ENCODE peak calls at places on chromosome 11, in ten cellular contexts. One of them, this sample, is unnamed.

GRCh38 chr11:126731526-126731925 is 269.0 kb downstream of the KIRREL3 start:
- DNase-seq in cardiac muscle cell: no peak
- DNase-seq in brain microvascular endothelial cell: no peak
- DNase-seq in Peyer's patch: no peak
- DNase-seq in H9: no peak
- DNase-seq in lower lobe of right lung: no peak
- DNase-seq in upper lobe of right lung: no peak
- DNase-seq in neural progenitor cell: peak
- DNase-seq in mesendoderm: no peak
- DNase-seq in breast epithelium: no peak
- DNase-seq in this sample: no peak

GRCh38 chr11:126518130-126518995 is 162.9 kb downstream of the ST3GAL4 start:
- DNase-seq in cardiac muscle cell: no peak
- DNase-seq in brain microvascular endothelial cell: no peak
- DNase-seq in Peyer's patch: no peak
- DNase-seq in H9: no peak
- DNase-seq in lower lobe of right lung: no peak
- DNase-seq in upper lobe of right lung: peak
- DNase-seq in neural progenitor cell: no peak
- DNase-seq in mesendoderm: no peak
- DNase-seq in breast epithelium: no peak
- DNase-seq in this sample: no peak

GRCh38 chr11:117011541-117011908 is 86.7 kb downstream of the SIK3 start:
- DNase-seq in cardiac muscle cell: no peak
- DNase-seq in brain microvascular endothelial cell: peak
- DNase-seq in Peyer's patch: no peak
- DNase-seq in H9: no peak
- DNase-seq in lower lobe of right lung: no peak
- DNase-seq in upper lobe of right lung: no peak
- DNase-seq in neural progenitor cell: no peak
- DNase-seq in mesendoderm: no peak
- DNase-seq in breast epithelium: no peak
- DNase-seq in this sample: peak

GRCh38 chr11:7964873-7965272 is 374 bp downstream of the NLRP10 start:
- DNase-seq in cardiac muscle cell: no peak
- DNase-seq in brain microvascular endothelial cell: no peak
- DNase-seq in Peyer's patch: no peak
- DNase-seq in H9: no peak
- DNase-seq in lower lobe of right lung: no peak
- DNase-seq in upper lobe of right lung: no peak
- DNase-seq in neural progenitor cell: no peak
- DNase-seq in mesendoderm: no peak
- DNase-seq in breast epithelium: no peak
- DNase-seq in this sample: no peak

GRCh38 chr11:127451852-127452251 is 451.3 kb upstream of the KIRREL3 start:
- DNase-seq in cardiac muscle cell: no peak
- DNase-seq in brain microvascular endothelial cell: no peak
- DNase-seq in Peyer's patch: no peak
- DNase-seq in H9: no peak
- DNase-seq in lower lobe of right lung: no peak
- DNase-seq in upper lobe of right lung: no peak
- DNase-seq in neural progenitor cell: no peak
- DNase-seq in mesendoderm: no peak
- DNase-seq in breast epithelium: no peak
- DNase-seq in this sample: no peak

GRCh38 chr11:47506363-47506762 is 46.6 kb downstream of the CELF1 start:
- DNase-seq in cardiac muscle cell: no peak
- DNase-seq in brain microvascular endothelial cell: no peak
- DNase-seq in Peyer's patch: no peak
- DNase-seq in H9: no peak
- DNase-seq in lower lobe of right lung: no peak
- DNase-seq in upper lobe of right lung: no peak
- DNase-seq in neural progenitor cell: no peak
- DNase-seq in mesendoderm: no peak
- DNase-seq in breast epithelium: no peak
- DNase-seq in this sample: no peak

GRCh38 chr11:60985991-60986915 is 14.8 kb downstream of the CD6 start:
- DNase-seq in cardiac muscle cell: no peak
- DNase-seq in brain microvascular endothelial cell: peak
- DNase-seq in Peyer's patch: peak
- DNase-seq in H9: no peak
- DNase-seq in lower lobe of right lung: peak
- DNase-seq in upper lobe of right lung: peak
- DNase-seq in neural progenitor cell: no peak
- DNase-seq in mesendoderm: no peak
- DNase-seq in breast epithelium: peak
- DNase-seq in this sample: peak

GRCh38 chr11:84564180-84564866 is 1062.8 kb downstream of the DLG2 start:
- DNase-seq in cardiac muscle cell: peak
- DNase-seq in brain microvascular endothelial cell: peak
- DNase-seq in Peyer's patch: peak
- DNase-seq in H9: no peak
- DNase-seq in lower lobe of right lung: no peak
- DNase-seq in upper lobe of right lung: no peak
- DNase-seq in neural progenitor cell: peak
- DNase-seq in mesendoderm: peak
- DNase-seq in breast epithelium: no peak
- DNase-seq in this sample: peak

GRCh38 chr11:107740256-107740655 is 28.4 kb upstream of the SLN start:
- DNase-seq in cardiac muscle cell: no peak
- DNase-seq in brain microvascular endothelial cell: no peak
- DNase-seq in Peyer's patch: no peak
- DNase-seq in H9: no peak
- DNase-seq in lower lobe of right lung: no peak
- DNase-seq in upper lobe of right lung: no peak
- DNase-seq in neural progenitor cell: no peak
- DNase-seq in mesendoderm: no peak
- DNase-seq in breast epithelium: no peak
- DNase-seq in this sample: no peak

GRCh38 chr11:113242767-113243397 is 71.5 kb upstream of the TTC12 start:
- DNase-seq in cardiac muscle cell: no peak
- DNase-seq in brain microvascular endothelial cell: peak
- DNase-seq in Peyer's patch: no peak
- DNase-seq in H9: peak
- DNase-seq in lower lobe of right lung: no peak
- DNase-seq in upper lobe of right lung: no peak
- DNase-seq in neural progenitor cell: peak
- DNase-seq in mesendoderm: peak
- DNase-seq in breast epithelium: no peak
- DNase-seq in this sample: no peak

GRCh38 chr11:9002920-9003572 is 755 bp downstream of the NRIP3 start:
- DNase-seq in cardiac muscle cell: no peak
- DNase-seq in brain microvascular endothelial cell: no peak
- DNase-seq in Peyer's patch: no peak
- DNase-seq in H9: no peak
- DNase-seq in lower lobe of right lung: no peak
- DNase-seq in upper lobe of right lung: no peak
- DNase-seq in neural progenitor cell: no peak
- DNase-seq in mesendoderm: no peak
- DNase-seq in breast epithelium: no peak
- DNase-seq in this sample: no peak

GRCh38 chr11:27857014-27857413 is 156.8 kb upstream of the BDNF start:
- DNase-seq in cardiac muscle cell: no peak
- DNase-seq in brain microvascular endothelial cell: no peak
- DNase-seq in Peyer's patch: no peak
- DNase-seq in H9: no peak
- DNase-seq in lower lobe of right lung: no peak
- DNase-seq in upper lobe of right lung: no peak
- DNase-seq in neural progenitor cell: no peak
- DNase-seq in mesendoderm: no peak
- DNase-seq in breast epithelium: no peak
- DNase-seq in this sample: no peak

GRCh38 chr11:126101241-126101929 is 38.7 kb upstream of the CDON start:
- DNase-seq in cardiac muscle cell: no peak
- DNase-seq in brain microvascular endothelial cell: no peak
- DNase-seq in Peyer's patch: no peak
- DNase-seq in H9: no peak
- DNase-seq in lower lobe of right lung: no peak
- DNase-seq in upper lobe of right lung: no peak
- DNase-seq in neural progenitor cell: peak
- DNase-seq in mesendoderm: no peak
- DNase-seq in breast epithelium: no peak
- DNase-seq in this sample: no peak

GRCh38 chr11:79026803-79027445 is 413.9 kb downstream of the TENM4 start:
- DNase-seq in cardiac muscle cell: no peak
- DNase-seq in brain microvascular endothelial cell: no peak
- DNase-seq in Peyer's patch: no peak
- DNase-seq in H9: no peak
- DNase-seq in lower lobe of right lung: no peak
- DNase-seq in upper lobe of right lung: no peak
- DNase-seq in neural progenitor cell: no peak
- DNase-seq in mesendoderm: no peak
- DNase-seq in breast epithelium: no peak
- DNase-seq in this sample: no peak

GRCh38 chr11:7965386-7965785 is at the start of gene NLRP10:
- DNase-seq in cardiac muscle cell: no peak
- DNase-seq in brain microvascular endothelial cell: peak
- DNase-seq in Peyer's patch: no peak
- DNase-seq in H9: no peak
- DNase-seq in lower lobe of right lung: no peak
- DNase-seq in upper lobe of right lung: no peak
- DNase-seq in neural progenitor cell: no peak
- DNase-seq in mesendoderm: no peak
- DNase-seq in breast epithelium: no peak
- DNase-seq in this sample: peak

GRCh38 chr11:63841554-63841953 is 2.6 kb downstream of the MARK2 start:
- DNase-seq in cardiac muscle cell: no peak
- DNase-seq in brain microvascular endothelial cell: no peak
- DNase-seq in Peyer's patch: no peak
- DNase-seq in H9: peak
- DNase-seq in lower lobe of right lung: peak
- DNase-seq in upper lobe of right lung: peak
- DNase-seq in neural progenitor cell: peak
- DNase-seq in mesendoderm: peak
- DNase-seq in breast epithelium: no peak
- DNase-seq in this sample: no peak

GRCh38 chr11:111793863-111794262 is 27.7 kb upstream of the PPP2R1B start:
- DNase-seq in cardiac muscle cell: no peak
- DNase-seq in brain microvascular endothelial cell: peak
- DNase-seq in Peyer's patch: no peak
- DNase-seq in H9: no peak
- DNase-seq in lower lobe of right lung: no peak
- DNase-seq in upper lobe of right lung: no peak
- DNase-seq in neural progenitor cell: no peak
- DNase-seq in mesendoderm: no peak
- DNase-seq in breast epithelium: no peak
- DNase-seq in this sample: peak

GRCh38 chr11:64148200-64148916 is 17.6 kb downstream of the MACROD1 start:
- DNase-seq in cardiac muscle cell: peak
- DNase-seq in brain microvascular endothelial cell: peak
- DNase-seq in Peyer's patch: peak
- DNase-seq in H9: peak
- DNase-seq in lower lobe of right lung: peak
- DNase-seq in upper lobe of right lung: peak
- DNase-seq in neural progenitor cell: peak
- DNase-seq in mesendoderm: peak
- DNase-seq in breast epithelium: peak
- DNase-seq in this sample: no peak

GRCh38 chr11:865512-866430 is 23.1 kb downstream of the TSPAN4 start:
- DNase-seq in cardiac muscle cell: no peak
- DNase-seq in brain microvascular endothelial cell: no peak
- DNase-seq in Peyer's patch: no peak
- DNase-seq in H9: no peak
- DNase-seq in lower lobe of right lung: no peak
- DNase-seq in upper lobe of right lung: no peak
- DNase-seq in neural progenitor cell: no peak
- DNase-seq in mesendoderm: no peak
- DNase-seq in breast epithelium: no peak
- DNase-seq in this sample: no peak

DNA sequence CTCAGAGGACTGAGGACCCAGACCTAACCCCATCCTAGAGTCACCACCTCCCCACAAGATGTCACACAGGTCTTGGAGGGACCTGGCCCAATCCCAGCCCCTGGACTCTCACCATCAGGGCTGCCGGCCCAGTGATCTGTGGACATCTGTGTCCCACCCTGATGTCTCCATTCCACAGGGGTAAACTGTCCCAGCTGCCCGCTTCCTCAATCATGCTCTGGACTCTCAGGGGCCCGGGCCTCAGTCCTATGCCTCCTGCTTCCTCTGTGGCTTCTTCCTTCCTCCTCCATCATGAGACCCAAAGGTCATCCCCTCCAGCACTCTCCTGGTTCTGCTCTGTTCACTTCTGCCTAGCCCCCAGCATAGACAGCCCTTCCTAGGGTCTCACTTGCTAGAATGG is 32.2 kb downstream of the ARAP1 start:
- DNase-seq in cardiac muscle cell: no peak
- DNase-seq in brain microvascular endothelial cell: no peak
- DNase-seq in Peyer's patch: no peak
- DNase-seq in H9: no peak
- DNase-seq in lower lobe of right lung: peak
- DNase-seq in upper lobe of right lung: peak
- DNase-seq in neural progenitor cell: no peak
- DNase-seq in mesendoderm: no peak
- DNase-seq in breast epithelium: no peak
- DNase-seq in this sample: no peak
- H3K27ac ChIP-seq in cardiac muscle cell: peak
- H3K27ac ChIP-seq in brain microvascular endothelial cell: no peak
- H3K27ac ChIP-seq in Peyer's patch: no peak
- H3K27ac ChIP-seq in H9: no peak
- H3K27ac ChIP-seq in lower lobe of right lung: peak
- H3K27ac ChIP-seq in upper lobe of right lung: peak
- H3K27ac ChIP-seq in neural progenitor cell: no peak
- H3K27ac ChIP-seq in mesendoderm: no peak
- H3K27ac ChIP-seq in breast epithelium: peak
- H3K27ac ChIP-seq in this sample: no peak

GRCh38 chr11:130894322-130895025 is 21.8 kb downstream of the SNX19 start:
- DNase-seq in cardiac muscle cell: peak
- DNase-seq in brain microvascular endothelial cell: peak
- DNase-seq in Peyer's patch: peak
- DNase-seq in H9: peak
- DNase-seq in lower lobe of right lung: peak
- DNase-seq in upper lobe of right lung: peak
- DNase-seq in neural progenitor cell: peak
- DNase-seq in mesendoderm: peak
- DNase-seq in breast epithelium: peak
- DNase-seq in this sample: no peak
- H3K27ac ChIP-seq in cardiac muscle cell: no peak
- H3K27ac ChIP-seq in brain microvascular endothelial cell: no peak
- H3K27ac ChIP-seq in Peyer's patch: no peak
- H3K27ac ChIP-seq in H9: no peak
- H3K27ac ChIP-seq in lower lobe of right lung: no peak
- H3K27ac ChIP-seq in upper lobe of right lung: no peak
- H3K27ac ChIP-seq in neural progenitor cell: no peak
- H3K27ac ChIP-seq in mesendoderm: no peak
- H3K27ac ChIP-seq in breast epithelium: no peak
- H3K27ac ChIP-seq in this sample: no peak

GRCh38 chr11:11844272-11844671 is 2.5 kb downstream of the USP47 start:
- DNase-seq in cardiac muscle cell: no peak
- DNase-seq in brain microvascular endothelial cell: no peak
- DNase-seq in Peyer's patch: no peak
- DNase-seq in H9: no peak
- DNase-seq in lower lobe of right lung: no peak
- DNase-seq in upper lobe of right lung: no peak
- DNase-seq in neural progenitor cell: no peak
- DNase-seq in mesendoderm: no peak
- DNase-seq in breast epithelium: no peak
- DNase-seq in this sample: no peak
- H3K27ac ChIP-seq in cardiac muscle cell: peak
- H3K27ac ChIP-seq in brain microvascular endothelial cell: peak
- H3K27ac ChIP-seq in Peyer's patch: peak
- H3K27ac ChIP-seq in H9: no peak
- H3K27ac ChIP-seq in lower lobe of right lung: peak
- H3K27ac ChIP-seq in upper lobe of right lung: peak
- H3K27ac ChIP-seq in neural progenitor cell: no peak
- H3K27ac ChIP-seq in mesendoderm: no peak
- H3K27ac ChIP-seq in breast epithelium: peak
- H3K27ac ChIP-seq in this sample: peak

GRCh38 chr11:95977534-95978174 is 53.7 kb upstream of the MTMR2 start:
- DNase-seq in cardiac muscle cell: no peak
- DNase-seq in brain microvascular endothelial cell: peak
- DNase-seq in Peyer's patch: no peak
- DNase-seq in H9: no peak
- DNase-seq in lower lobe of right lung: no peak
- DNase-seq in upper lobe of right lung: no peak
- DNase-seq in neural progenitor cell: no peak
- DNase-seq in mesendoderm: no peak
- DNase-seq in breast epithelium: no peak
- DNase-seq in this sample: peak
- H3K27ac ChIP-seq in cardiac muscle cell: no peak
- H3K27ac ChIP-seq in brain microvascular endothelial cell: peak
- H3K27ac ChIP-seq in Peyer's patch: no peak
- H3K27ac ChIP-seq in H9: no peak
- H3K27ac ChIP-seq in lower lobe of right lung: no peak
- H3K27ac ChIP-seq in upper lobe of right lung: no peak
- H3K27ac ChIP-seq in neural progenitor cell: no peak
- H3K27ac ChIP-seq in mesendoderm: no peak
- H3K27ac ChIP-seq in breast epithelium: no peak
- H3K27ac ChIP-seq in this sample: peak

This sample was measured in epithelial cell of prostate.